ENCODE peak calls at places on chromosomes 6 and 20, in eight cellular contexts. K, M, L, A, G, Q, P and B are unnamed samples.

GRCh38 chr20:43459022-43459942 is 1.6 kb downstream of the SRSF6 start:
- DNase-seq in K (no peak), M (peak), L (no peak), A (no peak), G (no peak), Q (no peak), P (no peak), B (peak)

GRCh38 chr20:818001-818664 is 15.4 kb upstream of the FAM110A start:
- DNase-seq in K (no peak), M (peak), L (no peak), A (no peak), G (no peak), Q (peak), P (no peak), B (no peak)

GRCh38 chr20:57330998-57331397 is 1.4 kb downstream of the SPO11 start:
- DNase-seq in K (no peak), M (no peak), L (no peak), A (no peak), G (no peak), Q (no peak), P (no peak), B (no peak)

GRCh38 chr20:17641993-17642392 is 40.0 kb downstream of the RRBP1 start:
- DNase-seq in K (no peak), M (no peak), L (no peak), A (no peak), G (no peak), Q (no peak), P (no peak), B (no peak)

GRCh38 chr6:25062070-25062811 is 126.5 kb upstream of the RIPOR2 start:
- DNase-seq in K (no peak), M (no peak), L (no peak), A (no peak), G (no peak), Q (peak), P (no peak), B (no peak)

GRCh38 chr6:48378874-48379407 is 267.9 kb upstream of the PTCHD4 start:
- DNase-seq in K (no peak), M (no peak), L (no peak), A (no peak), G (no peak), Q (peak), P (no peak), B (no peak)

GRCh38 chr6:168794515-168794914 is 353.5 kb downstream of the SMOC2 start:
- DNase-seq in K (no peak), M (no peak), L (no peak), A (no peak), G (no peak), Q (no peak), P (no peak), B (no peak)

GRCh38 chr20:4053071-4053470 is 37.7 kb upstream of the RNF24 start:
- DNase-seq in K (no peak), M (no peak), L (no peak), A (no peak), G (no peak), Q (no peak), P (no peak), B (no peak)

GRCh38 chr6:132101550-132101949 is 150.4 kb upstream of the CCN2 start:
- DNase-seq in K (no peak), M (no peak), L (no peak), A (no peak), G (no peak), Q (no peak), P (no peak), B (no peak)

GRCh38 chr6:78993955-78994354 is 84.1 kb downstream of the PHIP start:
- DNase-seq in K (no peak), M (no peak), L (no peak), A (no peak), G (no peak), Q (no peak), P (no peak), B (no peak)

GRCh38 chr6:15792842-15793241 is 130.0 kb upstream of the DTNBP1 start:
- DNase-seq in K (no peak), M (no peak), L (no peak), A (no peak), G (no peak), Q (no peak), P (no peak), B (no peak)

GRCh38 chr6:2582268-2582667 is 168.5 kb downstream of the MYLK4 start:
- DNase-seq in K (no peak), M (no peak), L (no peak), A (no peak), G (no peak), Q (peak), P (no peak), B (no peak)

GRCh38 chr6:169986171-169986847 is 234.9 kb downstream of the ERMARD start:
- DNase-seq in K (no peak), M (no peak), L (no peak), A (no peak), G (no peak), Q (no peak), P (no peak), B (no peak)

GRCh38 chr6:122736606-122737005 is 42.9 kb upstream of the FABP7 start:
- DNase-seq in K (no peak), M (no peak), L (no peak), A (no peak), G (no peak), Q (peak), P (no peak), B (no peak)

GRCh38 chr6:150991487-150991886 is 126.0 kb downstream of the MTHFD1L start:
- DNase-seq in K (no peak), M (no peak), L (no peak), A (no peak), G (no peak), Q (no peak), P (no peak), B (no peak)

GRCh38 chr6:111687652-111688051 is 82.0 kb upstream of the TRAF3IP2 start:
- DNase-seq in K (no peak), M (no peak), L (no peak), A (no peak), G (no peak), Q (peak), P (no peak), B (no peak)

GRCh38 chr6:164062872-164063271 is 648.4 kb downstream of the QKI start:
- DNase-seq in K (no peak), M (no peak), L (no peak), A (no peak), G (no peak), Q (no peak), P (no peak), B (no peak)

GRCh38 chr20:58016779-58017178 is 211.7 kb downstream of the ANKRD60 start:
- DNase-seq in K (no peak), M (peak), L (no peak), A (no peak), G (no peak), Q (no peak), P (no peak), B (no peak)

GRCh38 chr6:136129365-136129764 is 120.7 kb downstream of the MTFR2 start:
- DNase-seq in K (no peak), M (no peak), L (no peak), A (peak), G (no peak), Q (no peak), P (no peak), B (no peak)

GRCh38 chr20:57065646-57066045 is 200.8 kb downstream of the BMP7 start:
- DNase-seq in K (no peak), M (peak), L (peak), A (no peak), G (no peak), Q (no peak), P (no peak), B (no peak)